ENCODE peak calls at places on chromosomes 2 and 18, in five cellular contexts. U, A, D, N and B are unnamed samples.

GRCh38 chr2:101241158-101241557 is 11.5 kb upstream of the CNOT11 start:
- DNase-seq in N (no peak), D (no peak), A (no peak), U (no peak), B (no peak)

GRCh38 chr18:23827681-23828080 is 138.4 kb downstream of the LAMA3 start:
- DNase-seq in N (no peak), A (no peak), D (no peak), U (no peak), B (no peak)

GRCh38 chr18:79546781-79547272 is 132.8 kb upstream of the CTDP1 start:
- DNase-seq in D (no peak), N (no peak), U (no peak), A (no peak), B (peak; percentile 22)

GRCh38 chr2:85133751-85134254 is 611 bp downstream of the TCF7L1 start:
- DNase-seq in D (peak; percentile 15), U (peak; percentile 73), N (peak; percentile 29), A (no peak), B (no peak)

GRCh38 chr2:9752441-9753275 is 90.6 kb upstream of the TAF1B start:
- DNase-seq in U (peak; percentile 78), A (no peak), D (peak; percentile 86), N (no peak), B (peak; percentile 92)

GRCh38 chr2:135985826-135986393 is 484 bp upstream of the DARS1 start:
- DNase-seq in N (no peak), A (no peak), U (peak; percentile 72), D (no peak), B (peak; percentile 56)

GRCh38 chr2:4552099-4552498 is 848.7 kb downstream of the DCDC2C start:
- DNase-seq in U (no peak), D (no peak), A (no peak), N (no peak), B (no peak)

GRCh38 chr2:39734451-39734850 is 44.6 kb downstream of the THUMPD2 start:
- DNase-seq in U (no peak), D (no peak), A (no peak), N (no peak), B (no peak)

GRCh38 chr2:42722328-42723190 is 41.4 kb downstream of the OXER1 start:
- DNase-seq in U (peak; percentile 66), N (peak; percentile 97), A (peak; percentile 86), D (peak; percentile 84), B (peak; percentile 91)

GRCh38 chr18:12048010-12048826 is 45.4 kb upstream of the ANKRD62 start:
- DNase-seq in U (no peak), N (no peak), A (no peak), D (no peak), B (no peak)

GRCh38 chr2:128901572-128902391 is 583.1 kb upstream of the HS6ST1 start:
- DNase-seq in U (peak; percentile 39), N (no peak), A (no peak), D (no peak), B (no peak)

GRCh38 chr18:55228191-55228590 is 268.9 kb upstream of the CCDC68 start:
- DNase-seq in D (peak; percentile 48), N (peak; percentile 80), U (no peak), A (no peak), B (no peak)

GRCh38 chr2:166614027-166614426 is 120.0 kb upstream of the SCN7A start:
- DNase-seq in U (no peak), N (peak; percentile 12), D (no peak), A (no peak), B (no peak)

GRCh38 chr2:56130463-56131070 is 53.2 kb upstream of the CCDC85A start:
- DNase-seq in U (no peak), N (peak; percentile 74), A (peak; percentile 3), D (peak; percentile 41), B (no peak)

GRCh38 chr2:230161180-230161579 is 58.6 kb downstream of the SP110 start:
- DNase-seq in D (peak; percentile 65), N (peak; percentile 70), U (no peak), A (no peak), B (no peak)

GRCh38 chr18:11859903-11860407 is 8.7 kb downstream of the CHMP1B start:
- DNase-seq in A (peak; percentile 23), N (peak; percentile 67), U (no peak), D (peak; percentile 67), B (no peak)

GRCh38 chr2:194104687-194105086 is 1552.3 kb upstream of the SLC39A10 start:
- DNase-seq in D (no peak), U (peak; percentile 29), A (no peak), N (no peak), B (no peak)

DNA sequence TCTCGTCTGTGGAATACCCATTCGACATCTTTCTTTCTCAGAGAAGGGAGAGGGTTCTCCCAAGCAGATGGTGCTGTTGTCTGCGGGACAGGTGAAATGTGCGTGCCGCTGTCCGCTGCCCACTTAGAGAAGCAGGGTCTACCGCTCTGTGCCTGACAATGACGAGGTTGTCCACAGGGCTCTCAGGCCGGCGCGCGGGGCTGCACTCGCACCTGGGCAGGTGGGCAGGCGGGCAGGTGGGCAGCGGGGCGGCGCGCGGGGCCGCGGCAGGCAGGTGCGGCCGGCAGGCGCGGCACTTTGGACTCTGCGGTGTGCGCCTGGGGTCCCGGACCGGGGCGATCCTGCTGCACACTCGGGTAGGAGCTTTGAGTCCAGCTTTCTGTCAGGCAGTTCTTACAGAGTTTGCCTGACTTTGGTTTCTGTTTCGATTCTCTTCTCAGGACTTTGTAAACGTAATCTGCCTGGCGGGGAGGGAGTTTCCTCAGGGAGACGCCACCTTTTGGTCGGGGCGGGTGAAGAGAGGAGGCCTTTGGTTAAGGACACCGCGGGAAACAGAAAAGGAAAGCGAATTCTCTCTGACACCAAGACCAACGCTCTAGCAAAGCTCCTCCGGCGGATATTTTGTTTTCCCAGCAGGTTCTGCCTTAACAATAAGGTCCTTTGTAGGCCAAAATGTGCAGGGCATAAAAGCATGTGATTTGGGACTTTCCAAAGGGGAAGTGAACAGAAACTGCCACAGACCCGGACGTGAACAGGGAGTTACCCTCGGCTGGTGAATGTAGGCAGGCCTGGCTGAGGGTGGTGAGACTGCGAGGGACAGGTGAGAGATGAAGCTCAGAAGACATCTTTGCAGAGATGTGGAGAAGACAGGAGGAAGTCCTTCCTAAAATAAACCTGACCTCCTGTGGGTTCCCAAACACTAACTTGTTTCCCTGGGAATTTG is at the start of gene IFIH1:
- DNase-seq in D (peak; percentile 76), A (peak; percentile 34), N (peak; percentile 93), U (peak; percentile 86), B (peak; percentile 89)
- TF ChIP-seq CTCF in D (peak; percentile 61), A (peak; percentile 58), N (peak; percentile 54), U (peak; percentile 25), B (peak; percentile 38)

DNA sequence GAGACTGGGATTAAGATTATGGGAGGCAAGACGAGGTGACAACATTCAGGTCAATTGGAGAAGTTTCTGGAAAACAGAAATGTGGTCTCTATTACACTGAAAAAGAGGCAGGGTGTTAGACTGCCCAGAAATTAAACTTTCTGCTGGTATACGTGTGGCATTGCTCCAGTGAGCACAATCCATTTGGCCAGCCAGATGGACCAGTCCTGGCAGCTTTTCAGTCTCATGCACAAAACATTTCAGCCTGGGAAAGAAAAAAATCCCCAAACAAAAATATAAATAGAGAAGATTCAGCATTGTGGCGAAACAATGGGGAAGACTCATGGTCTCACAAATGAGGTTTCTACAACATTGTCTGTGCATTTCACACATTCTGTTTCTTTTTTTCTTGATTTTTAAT is 113.9 kb downstream of the HNMT start:
- DNase-seq in U (no peak), N (no peak), A (no peak), D (no peak), B (no peak)
- TF ChIP-seq CTCF in U (no peak), N (no peak), A (no peak), D (no peak), B (no peak)

GRCh38 chr2:153163055-153163454 is 315.5 kb downstream of the RPRM start:
- DNase-seq in A (no peak), U (peak; percentile 28), D (no peak), N (peak; percentile 1), B (no peak)
- TF ChIP-seq CTCF in A (no peak), U (peak; percentile 26), D (peak; percentile 30), N (no peak), B (no peak)

GRCh38 chr2:203835867-203836800 is 31.4 kb upstream of the CTLA4 start:
- DNase-seq in U (no peak), D (no peak), A (no peak), N (no peak), B (no peak)
- TF ChIP-seq CTCF in U (no peak), D (no peak), A (no peak), N (no peak), B (no peak)

DNA sequence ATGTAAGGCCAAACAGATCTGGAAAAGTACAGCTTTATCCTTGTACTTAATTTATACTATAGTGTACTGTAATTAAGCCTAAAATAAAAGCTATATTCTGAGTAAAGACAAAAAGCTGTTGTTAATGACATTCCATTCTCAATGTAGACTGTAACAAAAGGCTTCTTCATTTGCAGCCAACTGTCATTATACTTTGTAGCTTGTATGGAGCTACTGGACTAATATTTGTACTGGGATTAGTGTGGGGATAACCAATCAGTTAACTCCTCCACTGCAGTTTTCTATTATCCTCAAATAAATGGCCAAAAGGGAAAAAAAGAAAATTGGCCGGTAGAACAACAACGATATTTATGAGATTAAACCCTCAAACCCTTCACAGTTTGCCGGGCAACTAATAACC is 66.5 kb downstream of the STK39 start:
- DNase-seq in A (no peak), U (no peak), D (no peak), N (no peak), B (no peak)
- TF ChIP-seq CTCF in A (no peak), U (no peak), D (no peak), N (no peak), B (no peak)

DNA sequence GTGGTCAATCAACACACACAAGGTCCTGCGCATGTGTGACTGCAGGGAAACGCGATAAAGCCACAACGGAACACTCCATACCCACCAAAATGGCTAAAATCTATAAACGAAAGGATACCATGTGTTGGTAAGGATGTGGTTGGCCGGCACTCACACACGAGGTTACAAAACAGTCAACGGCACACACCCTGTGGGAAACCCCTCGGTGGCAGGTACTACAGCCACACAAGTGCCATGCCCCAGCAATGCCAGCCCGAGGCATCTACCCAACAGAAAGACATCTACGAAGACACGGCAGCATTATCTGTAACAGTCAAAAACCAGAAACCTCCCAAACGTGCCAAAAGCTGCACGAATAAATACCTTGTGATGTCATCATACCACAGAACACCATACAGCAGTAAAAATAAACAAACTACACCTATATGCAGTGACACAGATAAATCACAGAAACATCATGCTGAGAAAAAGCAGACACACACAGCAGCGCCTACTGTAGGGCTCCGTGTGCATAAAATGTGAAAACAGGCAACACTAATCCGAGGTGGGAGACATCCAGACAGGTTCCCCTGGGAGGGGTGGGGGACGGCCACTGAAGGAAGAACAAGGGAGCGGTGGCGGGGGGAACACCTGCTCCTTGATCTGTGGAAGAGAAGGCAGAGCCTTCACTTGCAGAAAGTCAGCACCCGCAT is 36.7 kb downstream of the HDAC4 start:
- DNase-seq in U (no peak), A (no peak), N (no peak), D (no peak), B (no peak)
- TF ChIP-seq CTCF in U (no peak), A (no peak), N (no peak), D (no peak), B (no peak)

DNA sequence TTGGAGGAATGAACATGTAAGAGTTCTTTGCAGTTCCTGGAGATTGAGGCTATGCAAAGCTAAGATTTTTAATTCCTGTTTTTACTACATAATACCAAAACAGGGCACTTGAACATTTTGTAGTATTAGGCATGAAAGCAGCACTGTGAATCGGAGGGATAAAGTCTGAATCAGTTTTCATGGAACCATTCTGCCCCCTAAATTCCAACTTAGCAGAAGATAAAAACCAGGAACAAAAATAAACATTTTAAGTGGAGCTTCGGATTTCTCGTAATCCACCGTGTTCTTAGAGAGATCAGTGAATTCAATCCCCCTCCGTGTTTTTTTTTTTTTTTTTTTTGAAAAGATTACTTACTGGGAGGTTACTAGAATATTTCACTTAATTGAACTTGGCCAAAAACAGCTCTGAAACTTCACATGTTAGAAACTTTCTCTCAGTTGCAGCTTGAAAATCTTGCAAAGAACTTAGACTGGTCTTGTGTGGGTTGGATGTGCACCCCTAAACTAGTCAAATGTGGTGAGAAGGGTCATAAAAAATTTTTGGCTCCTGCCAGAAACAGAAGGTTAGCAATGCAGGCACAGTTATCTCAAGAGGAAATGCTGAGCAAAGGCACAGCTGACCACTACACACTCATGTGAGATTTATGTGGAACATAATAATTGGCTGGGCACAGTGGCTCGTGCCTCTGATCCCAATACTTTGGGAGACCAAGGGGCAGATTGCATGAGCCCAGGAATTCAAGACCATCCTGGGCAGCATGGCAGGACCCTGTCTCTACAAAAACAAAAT is 145.4 kb upstream of the RNF152 start:
- DNase-seq in U (no peak), N (peak; percentile 72), A (no peak), D (peak; percentile 27), B (no peak)
- TF ChIP-seq CTCF in U (no peak), N (no peak), A (no peak), D (no peak), B (no peak)